ENCODE peak calls at places on chromosomes 4 and X, in eight cellular contexts. M, Y, V, W, P, J, N and D are unnamed samples.

GRCh38 chrX:103356897-103357296 is 591 bp downstream of the TCEAL9 start:
- DNase-seq in M (no peak), Y (peak), V (no peak), W (peak), P (no peak), J (no peak), N (no peak), D (peak)

GRCh38 chrX:153875391-153876111 is 10.4 kb downstream of the L1CAM start:
- DNase-seq in M (peak), Y (peak), V (peak), W (peak), P (peak), J (peak), N (no peak), D (no peak)

GRCh38 chrX:39418132-39418935 is 617.1 kb downstream of the MID1IP1 start:
- DNase-seq in M (no peak), Y (no peak), V (no peak), W (peak), P (no peak), J (no peak), N (no peak), D (no peak)

GRCh38 chr4:1642196-1642951 is 41.7 kb downstream of the FAM53A start:
- DNase-seq in M (no peak), Y (no peak), V (no peak), W (no peak), P (no peak), J (no peak), N (no peak), D (no peak)

GRCh38 chrX:30992381-30992904 is 79.4 kb downstream of the FTHL17 start:
- DNase-seq in M (no peak), Y (no peak), V (peak), W (peak), P (no peak), J (no peak), N (peak), D (no peak)

GRCh38 chr4:25672756-25673155 is 17.1 kb downstream of the SLC34A2 start:
- DNase-seq in M (no peak), Y (no peak), V (no peak), W (no peak), P (no peak), J (no peak), N (no peak), D (no peak)

GRCh38 chrX:48540015-48540350 is 469 bp downstream of the TBC1D25 start:
- DNase-seq in M (peak), Y (no peak), V (peak), W (peak), P (no peak), J (peak), N (peak), D (peak)

GRCh38 chr4:80213117-80213815 is 16.0 kb downstream of the PRDM8 start:
- DNase-seq in M (no peak), Y (no peak), V (peak), W (no peak), P (no peak), J (no peak), N (no peak), D (no peak)

GRCh38 chrX:112197845-112198244 is 115.3 kb upstream of the TRPC5 start:
- DNase-seq in M (no peak), Y (no peak), V (no peak), W (no peak), P (no peak), J (no peak), N (no peak), D (no peak)

GRCh38 chr4:8907596-8908205 is 36.1 kb upstream of the HMX1 start:
- DNase-seq in M (no peak), Y (no peak), V (no peak), W (no peak), P (no peak), J (no peak), N (no peak), D (no peak)